ENCODE peak calls at places on chromosome 9, in four cellular contexts. C, Y, L and B are unnamed samples. For H3K4me1, the result is how much of the 10 kb centered on the place peaks cover.

GRCh38 chr9:138071731-138072130 is 194.1 kb downstream of the CACNA1B start:
- DNase-seq in C (peak), Y (no peak), L (no peak), B (no peak)

GRCh38 chr9:115267788-115268187 is 149.8 kb upstream of the TNC start:
- DNase-seq in C (no peak), Y (peak), L (no peak), B (no peak)

GRCh38 chr9:131605770-131606590 is 60.7 kb downstream of the PRRT1B start:
- DNase-seq in C (no peak), Y (peak), L (no peak), B (no peak)

GRCh38 chr9:14813336-14814020 is 90.9 kb upstream of the CER1 start:
- DNase-seq in C (no peak), Y (no peak), L (no peak), B (no peak)

GRCh38 chr9:134970719-134971118 is 53.0 kb upstream of the FCN1 start:
- DNase-seq in C (no peak), Y (no peak), L (no peak), B (no peak)

GRCh38 chr9:123834907-123835562 is 94.9 kb downstream of the DENND1A start:
- DNase-seq in C (no peak), Y (peak), L (peak), B (no peak)

GRCh38 chr9:38251461-38251860 is 141.0 kb upstream of the ALDH1B1 start:
- DNase-seq in C (no peak), Y (no peak), L (no peak), B (no peak)

GRCh38 chr9:78280982-78281668 is 15.8 kb upstream of the PSAT1 start:
- DNase-seq in C (no peak), Y (peak), L (peak), B (peak)

GRCh38 chr9:88818495-88819201 is 172.6 kb upstream of the S1PR3 start:
- DNase-seq in C (peak), Y (peak), L (peak), B (no peak)

GRCh38 chr9:131762356-131762932 is 22.6 kb upstream of the RAPGEF1 start:
- DNase-seq in C (peak), Y (peak), L (peak), B (peak)

GRCh38 chr9:109122726-109123621 is 3.2 kb upstream of the TMEM245 start:
- DNase-seq in C (no peak), Y (no peak), L (no peak), B (no peak)

GRCh38 chr9:88791105-88791805 is 200.0 kb upstream of the S1PR3 start:
- DNase-seq in C (no peak), Y (peak), L (no peak), B (no peak)

GRCh38 chr9:15416880-15417279 is 5.8 kb upstream of the SNAPC3 start:
- DNase-seq in C (no peak), Y (peak), L (peak), B (no peak)

GRCh38 chr9:2288309-2288708 is 273.2 kb downstream of the SMARCA2 start:
- DNase-seq in C (no peak), Y (no peak), L (no peak), B (no peak)
- H3K4me1 ChIP-seq in C (under half), Y (under half), L (under half), B (under half)

GRCh38 chr9:36099718-36100117 is 36.8 kb upstream of the GLIPR2 start:
- DNase-seq in C (no peak), Y (no peak), L (no peak), B (no peak)

GRCh38 chr9:36102742-36103495 is 33.6 kb upstream of the GLIPR2 start:
- DNase-seq in C (peak), Y (peak), L (peak), B (peak)

GRCh38 chr9:36101916-36102741 is 34.4 kb upstream of the GLIPR2 start:
- DNase-seq in C (no peak), Y (peak), L (peak), B (no peak)

DNA sequence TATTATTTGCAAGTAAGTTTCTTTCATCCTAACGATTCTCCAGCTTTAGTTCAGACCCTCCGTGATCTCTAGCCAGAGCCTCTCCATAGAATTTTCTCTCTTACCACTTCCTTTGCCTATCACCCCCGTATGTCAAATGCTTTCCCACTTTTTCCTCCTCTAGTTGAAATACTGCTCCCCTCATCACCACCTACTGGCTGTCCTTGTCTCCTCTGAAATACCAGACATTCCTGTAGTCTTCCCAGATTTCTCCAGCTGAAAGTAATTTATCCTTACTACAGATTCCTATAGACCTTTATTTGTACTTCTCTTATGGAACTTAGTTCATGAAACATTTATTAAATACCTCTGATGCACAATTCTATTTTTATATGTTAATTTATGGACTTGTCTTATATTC is 36.0 kb upstream of the GLIPR2 start:
- DNase-seq in C (no peak), Y (peak), L (no peak), B (no peak)
- TF ChIP-seq CTCF in C (no peak), Y (peak), L (no peak), B (no peak)

DNA sequence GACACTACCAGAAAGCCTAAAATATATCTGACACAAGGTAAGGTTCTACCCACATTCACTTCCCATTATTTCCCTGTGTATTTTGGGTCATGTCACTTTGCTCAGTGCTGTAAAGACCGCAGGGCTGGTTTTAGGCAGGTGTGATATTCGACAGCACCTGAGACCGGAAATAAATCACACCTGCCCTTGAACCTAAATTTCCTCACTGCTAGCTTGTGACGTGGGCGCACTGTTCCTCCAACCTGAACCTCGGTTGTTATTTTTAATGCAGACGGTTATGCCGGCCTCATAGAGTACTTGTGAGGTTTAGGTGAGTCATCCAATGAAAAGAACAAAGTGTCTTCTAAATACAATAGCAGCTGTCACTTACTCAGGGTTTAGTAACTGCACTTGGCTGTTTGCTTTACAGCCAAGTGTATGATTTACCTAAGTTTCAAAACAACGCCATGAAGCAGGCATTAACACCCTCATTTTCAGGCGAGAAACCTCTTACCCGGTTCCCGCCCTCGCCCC is 20.7 kb upstream of the ZNF782 start:
- DNase-seq in C (peak), Y (peak), L (peak), B (peak)
- TF ChIP-seq POLR2A in C (no peak), Y (no peak), L (peak), B (no peak)

DNA sequence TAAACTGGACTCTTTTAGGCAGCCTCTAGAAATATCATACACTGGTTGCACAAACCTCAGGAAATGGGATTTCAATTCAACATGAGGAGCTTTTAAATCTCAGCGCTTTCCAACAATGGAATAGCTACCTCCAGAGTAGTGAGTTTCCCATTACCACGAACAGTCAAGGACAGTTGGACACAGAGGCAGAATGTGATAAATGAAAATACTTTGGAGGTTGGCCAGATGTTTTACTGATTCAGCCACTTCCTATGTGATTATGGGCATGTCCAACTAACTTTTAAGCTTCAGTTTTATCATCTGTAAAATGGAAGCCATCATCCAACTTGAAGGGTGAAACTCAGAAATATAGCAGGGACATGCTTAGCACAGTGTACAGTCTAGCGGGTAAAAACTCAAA is 2.1 kb downstream of the FBXW2 start:
- DNase-seq in C (no peak), Y (no peak), L (peak), B (no peak)
- H3K4me1 ChIP-seq in C (under half), Y (under half), L (under half), B (under half)

DNA sequence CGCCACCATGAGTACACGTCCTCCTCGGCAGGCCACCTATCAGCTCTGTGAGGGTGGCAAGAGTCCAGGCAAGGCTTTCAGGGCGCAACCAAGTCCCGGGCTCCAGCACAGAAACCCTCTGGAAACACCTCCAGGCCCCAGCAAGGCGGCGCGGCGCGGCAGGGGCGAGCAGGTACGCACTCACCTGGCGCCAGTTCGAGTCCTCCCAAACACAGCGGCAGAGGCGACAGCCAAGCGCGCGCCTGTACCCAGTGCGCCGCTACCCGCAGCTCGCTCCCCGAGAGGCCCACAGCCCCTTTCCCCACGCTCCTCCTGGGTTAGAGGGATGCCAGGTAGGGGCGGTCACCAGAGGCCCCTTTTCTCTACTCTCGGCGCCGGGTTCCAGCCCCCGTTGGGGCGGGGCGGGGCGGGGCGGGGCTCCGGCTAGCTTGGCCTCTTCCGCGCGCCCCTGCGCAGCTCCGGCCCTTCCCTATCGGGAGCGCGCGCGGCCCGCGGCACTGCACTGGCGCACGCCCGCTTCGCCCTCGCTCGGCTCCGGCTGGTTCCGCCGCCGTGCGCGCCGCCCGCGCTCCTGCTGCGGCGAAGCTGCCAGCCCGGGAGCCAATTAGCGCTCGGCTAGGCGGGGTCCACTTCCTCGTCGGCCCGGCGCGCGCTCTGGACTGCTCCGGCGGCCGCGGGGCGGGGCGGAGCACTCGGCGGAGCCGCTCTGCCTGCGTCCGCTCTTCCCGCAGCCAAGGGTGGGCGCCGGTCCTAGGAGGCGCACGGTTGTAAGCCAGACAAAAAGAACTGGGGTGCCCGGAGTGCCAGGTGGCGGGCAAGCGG is at the start of the genes NMRK1 and OSTF1:
- DNase-seq in C (peak), Y (peak), L (peak), B (peak)
- TF ChIP-seq CTCF in C (peak), Y (no peak), L (no peak), B (no peak)

DNA sequence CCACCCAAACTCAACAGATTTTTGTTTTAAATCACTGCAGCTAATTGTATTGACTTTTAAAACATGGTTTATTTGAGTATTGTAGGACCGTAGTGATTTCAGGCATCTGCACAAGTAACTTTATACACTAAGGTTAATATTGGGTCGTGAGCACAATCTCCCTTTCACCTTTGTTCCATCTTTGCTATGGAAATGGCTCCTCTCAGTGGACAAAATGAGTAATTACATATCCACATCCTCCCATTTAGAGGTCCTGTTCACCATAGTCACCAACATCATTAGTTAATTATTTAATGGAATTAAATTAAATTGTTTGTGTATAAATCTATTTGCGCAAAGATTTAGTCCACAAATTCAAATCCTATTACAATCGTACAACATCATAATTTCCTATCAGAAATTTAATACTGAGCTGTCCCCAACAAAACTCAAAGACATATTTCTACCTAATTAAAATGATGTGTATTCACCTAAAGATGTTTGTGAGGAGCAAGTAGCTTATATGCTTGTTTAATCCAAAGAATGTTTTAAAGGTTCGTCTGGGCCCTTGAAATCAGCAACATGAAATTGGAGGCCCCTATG is 173.0 kb upstream of the DAPK1 start:
- DNase-seq in C (no peak), Y (peak), L (peak), B (no peak)
- TF ChIP-seq POLR2A in C (no peak), Y (peak), L (no peak), B (no peak)

GRCh38 chr9:5587024-5587423 is 41.9 kb upstream of the RIC1 start:
- DNase-seq in C (no peak), Y (peak), L (no peak), B (no peak)
- H3K4me1 ChIP-seq in C (under half), Y (under half), L (under half), B (under half)

GRCh38 chr9:133274236-133275104 is 531 bp downstream of the ABO start:
- DNase-seq in C (no peak), Y (no peak), L (no peak), B (no peak)

GRCh38 chr9:133273819-133274218 is 1.2 kb downstream of the ABO start:
- DNase-seq in C (no peak), Y (no peak), L (no peak), B (no peak)

GRCh38 chr9:133276001-133276884 is 1.2 kb upstream of the ABO start:
- DNase-seq in C (no peak), Y (no peak), L (no peak), B (no peak)

GRCh38 chr9:133276923-133277322 is 1.9 kb upstream of the ABO start:
- DNase-seq in C (no peak), Y (no peak), L (no peak), B (no peak)

DNA sequence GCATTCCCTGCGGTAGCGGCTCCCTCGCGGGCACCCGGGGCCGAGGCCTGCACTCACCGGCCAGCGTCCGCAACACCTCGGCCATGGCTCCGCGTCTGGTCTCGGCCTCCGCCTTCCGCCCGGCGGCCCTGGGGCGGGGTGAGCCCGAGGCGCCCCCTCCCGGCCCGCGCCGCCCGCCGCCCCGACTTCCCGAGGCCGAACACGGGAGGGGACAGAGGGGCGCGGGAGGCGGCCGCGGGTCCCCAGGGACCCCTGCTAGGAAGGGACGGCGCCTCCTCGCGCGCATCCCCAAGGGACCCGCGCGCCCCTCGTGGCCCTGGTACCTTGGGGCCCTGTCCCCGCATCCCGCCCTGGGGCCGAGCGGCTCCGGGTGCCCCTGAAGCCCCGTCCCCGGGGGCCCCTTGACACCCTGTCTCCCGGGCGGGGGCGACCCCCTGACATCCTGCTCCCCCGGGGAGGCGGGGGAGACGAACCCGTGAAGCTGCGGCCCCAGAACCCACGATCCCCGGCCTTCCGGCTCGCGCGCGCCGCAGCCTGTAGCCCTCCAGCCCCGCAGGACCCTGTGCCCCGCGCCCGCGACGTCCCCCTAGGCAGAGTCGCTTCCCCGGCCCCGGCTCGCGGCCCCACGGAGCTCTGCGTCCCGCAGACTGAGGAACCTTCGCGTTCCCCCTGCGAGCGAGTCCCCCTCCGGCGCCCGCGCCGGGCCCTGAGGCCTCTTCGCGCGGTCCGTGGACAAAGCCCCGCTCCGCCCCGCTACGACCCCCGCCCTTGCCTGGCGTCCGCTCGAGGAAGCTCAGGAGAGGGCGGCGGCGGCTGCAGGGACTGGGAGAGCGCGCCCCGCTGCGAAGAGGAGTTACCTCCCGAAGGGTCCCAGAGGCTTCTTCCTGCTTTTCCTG is at the start of gene ABO:
- DNase-seq in C (no peak), Y (no peak), L (no peak), B (peak)
- TF ChIP-seq CTCF in C (no peak), Y (no peak), L (no peak), B (peak)

GRCh38 chr9:80498165-80498564 is 926.4 kb downstream of the TLE4 start:
- DNase-seq in C (no peak), Y (no peak), L (no peak), B (no peak)

GRCh38 chr9:80496901-80497565 is 925.3 kb downstream of the TLE4 start:
- DNase-seq in C (no peak), Y (no peak), L (no peak), B (no peak)

GRCh38 chr9:80491086-80491749 is 919.5 kb downstream of the TLE4 start:
- DNase-seq in C (no peak), Y (no peak), L (no peak), B (no peak)

GRCh38 chr9:80489329-80489728 is 917.6 kb downstream of the TLE4 start:
- DNase-seq in C (no peak), Y (no peak), L (no peak), B (no peak)

DNA sequence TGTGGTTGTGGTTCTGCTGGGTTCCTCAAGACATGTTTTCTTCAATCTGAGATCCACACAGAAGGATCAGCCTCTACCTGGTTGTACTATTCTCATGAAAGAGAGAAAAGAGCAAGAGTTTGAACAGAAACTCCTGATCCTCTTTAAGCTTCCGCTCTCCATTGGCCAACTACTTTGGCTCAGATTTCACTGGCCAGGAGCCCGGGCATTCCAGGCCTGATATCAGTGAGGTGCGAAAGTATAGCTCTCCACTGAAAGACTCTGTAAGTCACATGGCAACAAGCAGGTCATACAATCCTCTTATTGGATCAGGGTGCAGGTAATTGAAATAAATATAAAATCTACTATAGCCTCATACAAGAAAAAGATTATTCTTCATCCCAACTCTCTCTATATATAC is 920.5 kb downstream of the TLE4 start:
- DNase-seq in C (no peak), Y (peak), L (no peak), B (peak)
- TF ChIP-seq POLR2A in C (no peak), Y (no peak), L (no peak), B (no peak)

DNA sequence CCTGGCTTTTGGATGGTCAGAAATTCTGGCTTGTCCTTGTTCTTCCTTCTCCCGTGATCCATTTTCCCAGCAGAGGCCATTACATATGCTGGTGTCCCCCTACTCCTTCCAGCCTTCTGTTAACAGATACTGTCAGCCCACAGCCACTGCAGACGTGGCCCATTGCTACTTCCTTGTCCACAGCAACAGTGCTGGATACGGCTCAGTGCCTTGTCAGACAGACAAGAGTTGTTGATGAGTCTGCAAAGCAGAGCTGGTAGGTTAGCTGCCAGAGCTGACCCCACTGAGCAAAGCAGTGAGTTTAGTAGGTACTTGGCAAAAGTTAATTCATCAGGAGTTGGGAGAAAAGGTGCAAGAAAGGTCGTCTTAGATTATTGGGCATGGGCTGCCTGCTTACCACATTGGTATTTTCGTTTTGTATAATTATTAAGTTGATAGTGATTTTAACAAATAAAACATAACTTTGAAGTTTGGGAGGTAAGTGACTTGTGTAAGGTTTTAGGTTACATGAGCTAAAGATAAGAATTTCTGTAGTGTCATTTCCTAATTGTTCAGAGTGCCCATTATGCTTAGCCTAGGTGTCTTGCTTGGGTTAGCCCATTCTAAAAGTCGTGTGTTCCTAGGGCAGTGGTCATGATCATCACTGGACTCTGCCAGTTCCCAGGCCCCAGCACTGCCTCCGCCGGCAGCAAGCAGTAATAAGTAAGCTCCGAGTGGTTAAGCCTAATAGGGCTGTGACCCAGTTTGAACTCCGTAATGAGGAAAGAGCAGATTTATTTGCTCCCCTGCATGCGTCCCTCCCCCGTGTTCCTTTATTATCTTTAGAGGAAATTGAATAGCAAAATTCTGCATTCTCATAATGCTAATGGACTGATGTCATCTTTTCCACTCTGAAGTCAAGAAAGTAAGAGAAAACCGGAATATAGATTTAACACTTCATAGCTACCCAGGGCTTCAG is 292.0 kb downstream of the FANCC start:
- DNase-seq in C (no peak), Y (peak), L (peak), B (peak)
- H3K4me1 ChIP-seq in C (under half), Y (under half), L (under half), B (half or more)